ENCODE peak calls at places on chromosomes 13 and 19, in five cellular contexts. R is spleen, X is suprapubic skin, E is GM12891, Y is HepG2. C is an unnamed sample.
A peak's percentile ranks its signal among the peaks of the same experiment; 100 is the strongest.

GRCh38 chr19:33758541-33759013 is 38.1 kb upstream of the KCTD15 start:
- DNase-seq in R (no peak), X (no peak), E (no peak), Y (no peak), C (no peak)

GRCh38 chr13:48402325-48402962 is 10.5 kb downstream of the LPAR6 start:
- DNase-seq in R (no peak), X (no peak), E (no peak), Y (no peak), C (no peak)

GRCh38 chr19:35066691-35067563 is 25.4 kb downstream of the HPN start:
- DNase-seq in R (peak; percentile 96), X (peak; percentile 92), E (peak; percentile 92), Y (peak; percentile 78), C (peak; percentile 80)

GRCh38 chr13:98353750-98354149 is 176.7 kb upstream of the RNF113B start:
- DNase-seq in R (no peak), X (no peak), E (no peak), Y (no peak), C (no peak)

GRCh38 chr19:43483281-43483680 is 17.9 kb upstream of the LYPD3 start:
- DNase-seq in R (no peak), X (no peak), E (no peak), Y (no peak), C (no peak)

GRCh38 chr19:939439-939838 is 13.6 kb downstream of the ARID3A start:
- DNase-seq in R (no peak), X (no peak), E (no peak), Y (no peak), C (no peak)

GRCh38 chr13:110676511-110677204 is 29.3 kb downstream of the CARS2 start:
- DNase-seq in R (peak; percentile 86), X (no peak), E (peak; percentile 52), Y (no peak), C (no peak)

GRCh38 chr13:54574791-54575190 is 1546.2 kb downstream of the OLFM4 start:
- DNase-seq in R (no peak), X (no peak), E (no peak), Y (no peak), C (no peak)

GRCh38 chr13:94535775-94536174 is 56.3 kb upstream of the DCT start:
- DNase-seq in R (no peak), X (no peak), E (no peak), Y (no peak), C (no peak)

GRCh38 chr19:13096968-13097330 is 5.7 kb downstream of the LYL1 start:
- DNase-seq in R (no peak), X (no peak), E (no peak), Y (no peak), C (no peak)

GRCh38 chr19:33988601-33989000 is 183.7 kb upstream of the LSM14A start:
- DNase-seq in R (no peak), X (no peak), E (no peak), Y (no peak), C (no peak)

GRCh38 chr19:39275578-39275977 is 7.4 kb downstream of the IFNL2 start:
- DNase-seq in R (peak; percentile 12), X (peak; percentile 31), E (no peak), Y (no peak), C (no peak)

GRCh38 chr13:48749699-48750473 is 96.2 kb downstream of the CYSLTR2 start:
- DNase-seq in R (no peak), X (peak; percentile 93), E (no peak), Y (peak; percentile 76), C (no peak)

GRCh38 chr13:94674609-94675348 is 37.6 kb downstream of the SOX21 start:
- DNase-seq in R (no peak), X (no peak), E (peak; percentile 37), Y (peak; percentile 59), C (peak; percentile 57)

GRCh38 chr19:27709496-27709895 is 1503.5 kb downstream of the UQCRFS1 start:
- DNase-seq in R (no peak), X (no peak), E (no peak), Y (no peak), C (no peak)

GRCh38 chr19:15249912-15250634 is 17.8 kb upstream of the EPHX3 start:
- DNase-seq in R (no peak), X (no peak), E (no peak), Y (no peak), C (no peak)

GRCh38 chr19:1647664-1648155 is 4.7 kb downstream of the TCF3 start:
- DNase-seq in R (no peak), X (no peak), E (no peak), Y (no peak), C (no peak)

GRCh38 chr13:36131215-36131930 is at the start of gene DCLK1:
- DNase-seq in R (no peak), X (peak; percentile 85), E (no peak), Y (no peak), C (peak; percentile 20)

GRCh38 chr13:43319617-43320444 is 296.4 kb downstream of the DNAJC15 start:
- DNase-seq in R (no peak), X (no peak), E (no peak), Y (peak; percentile 4), C (no peak)

GRCh38 chr13:73416093-73416492 is 357.3 kb downstream of the KLF5 start:
- DNase-seq in R (no peak), X (no peak), E (no peak), Y (no peak), C (no peak)

GRCh38 chr13:63516124-63516523 is 2100.5 kb upstream of the PCDH20 start:
- DNase-seq in R (no peak), X (no peak), E (no peak), Y (no peak), C (no peak)

GRCh38 chr13:49084961-49085360 is 109.2 kb downstream of the FNDC3A start:
- DNase-seq in R (no peak), X (no peak), E (no peak), Y (no peak), C (no peak)

GRCh38 chr19:56069642-56070041 is 51.5 kb downstream of the ZNF787 start:
- DNase-seq in R (no peak), X (no peak), E (no peak), Y (no peak), C (no peak)

GRCh38 chr19:38252935-38253691 is 3.1 kb downstream of the PPP1R14A start:
- DNase-seq in R (peak; percentile 82), X (no peak), E (no peak), Y (no peak), C (no peak)

GRCh38 chr13:34655554-34655953 is 286.5 kb upstream of the NBEA start:
- DNase-seq in R (no peak), X (no peak), E (no peak), Y (no peak), C (no peak)

GRCh38 chr13:41284512-41285288 is 21.3 kb upstream of the MTRF1 start:
- DNase-seq in R (no peak), X (no peak), E (no peak), Y (peak; percentile 73), C (no peak)

GRCh38 chr13:46170687-46171086 is 11.3 kb downstream of the LCP1 start:
- DNase-seq in R (no peak), X (no peak), E (no peak), Y (peak; percentile 10), C (peak; percentile 54)

GRCh38 chr13:109385161-109385560 is 401.2 kb downstream of the IRS2 start:
- DNase-seq in R (no peak), X (no peak), E (no peak), Y (no peak), C (peak; percentile 78)

GRCh38 chr13:59391696-59392095 is 772.0 kb downstream of the DIAPH3 start:
- DNase-seq in R (no peak), X (no peak), E (peak; percentile 32), Y (peak; percentile 39), C (peak; percentile 21)

GRCh38 chr19:16330368-16330801 is 5.8 kb downstream of the KLF2 start:
- DNase-seq in R (peak; percentile 97), X (peak; percentile 88), E (peak; percentile 66), Y (peak; percentile 27), C (no peak)

GRCh38 chr19:16327911-16328823 is 3.5 kb downstream of the KLF2 start:
- DNase-seq in R (peak; percentile 91), X (peak; percentile 93), E (no peak), Y (no peak), C (peak; percentile 98)

GRCh38 chr19:16327131-16327450 is 2.5 kb downstream of the KLF2 start:
- DNase-seq in R (no peak), X (no peak), E (no peak), Y (no peak), C (no peak)

GRCh38 chr19:16327501-16327900 is 2.9 kb downstream of the KLF2 start:
- DNase-seq in R (no peak), X (no peak), E (no peak), Y (no peak), C (no peak)

DNA sequence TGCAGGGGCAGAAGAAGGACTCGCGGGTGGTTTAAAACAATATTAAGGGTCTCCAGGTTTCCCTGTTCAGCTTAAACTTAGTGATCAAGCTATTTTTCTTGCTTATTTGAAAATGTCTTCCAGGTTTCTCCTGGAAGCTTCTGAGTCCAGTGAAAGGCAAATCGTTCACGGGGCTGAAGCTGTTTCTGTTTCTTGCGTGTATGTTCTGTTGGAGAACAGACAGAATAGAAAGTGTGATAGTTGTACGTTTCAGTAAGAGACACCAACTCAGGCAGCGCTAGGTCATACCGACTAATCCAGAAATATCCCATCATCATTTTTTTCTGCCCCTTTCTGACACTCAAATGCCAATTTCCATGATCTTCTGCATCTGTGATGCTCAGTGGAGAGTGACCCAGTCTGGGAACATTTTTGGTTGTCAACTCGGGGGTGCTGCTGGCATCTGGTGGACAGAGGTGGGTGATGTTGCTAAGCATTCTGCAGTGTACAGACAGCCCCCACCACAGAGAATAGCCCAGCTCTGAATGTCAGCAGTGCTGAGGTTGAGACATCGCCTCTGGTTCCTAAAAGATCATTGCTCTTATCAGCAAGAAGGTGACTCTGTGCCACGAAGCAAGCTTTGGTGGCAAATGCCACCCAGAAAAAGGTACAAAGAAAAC is 4.3 kb downstream of the KLF2 start:
- DNase-seq in R (no peak), X (no peak), E (no peak), Y (no peak), C (no peak)
- TF ChIP-seq POLR2AphosphoS5 in R (no peak), X (no peak), E (peak; percentile 31), Y (no peak), C (no peak)

GRCh38 chr19:18868380-18869230 is 27.4 kb downstream of the CERS1 start:
- DNase-seq in R (peak; percentile 73), X (no peak), E (no peak), Y (no peak), C (no peak)
- TF ChIP-seq POLR2AphosphoS5 in R (peak; percentile 46), X (no peak), E (peak; percentile 14), Y (no peak), C (peak; percentile 40)

DNA sequence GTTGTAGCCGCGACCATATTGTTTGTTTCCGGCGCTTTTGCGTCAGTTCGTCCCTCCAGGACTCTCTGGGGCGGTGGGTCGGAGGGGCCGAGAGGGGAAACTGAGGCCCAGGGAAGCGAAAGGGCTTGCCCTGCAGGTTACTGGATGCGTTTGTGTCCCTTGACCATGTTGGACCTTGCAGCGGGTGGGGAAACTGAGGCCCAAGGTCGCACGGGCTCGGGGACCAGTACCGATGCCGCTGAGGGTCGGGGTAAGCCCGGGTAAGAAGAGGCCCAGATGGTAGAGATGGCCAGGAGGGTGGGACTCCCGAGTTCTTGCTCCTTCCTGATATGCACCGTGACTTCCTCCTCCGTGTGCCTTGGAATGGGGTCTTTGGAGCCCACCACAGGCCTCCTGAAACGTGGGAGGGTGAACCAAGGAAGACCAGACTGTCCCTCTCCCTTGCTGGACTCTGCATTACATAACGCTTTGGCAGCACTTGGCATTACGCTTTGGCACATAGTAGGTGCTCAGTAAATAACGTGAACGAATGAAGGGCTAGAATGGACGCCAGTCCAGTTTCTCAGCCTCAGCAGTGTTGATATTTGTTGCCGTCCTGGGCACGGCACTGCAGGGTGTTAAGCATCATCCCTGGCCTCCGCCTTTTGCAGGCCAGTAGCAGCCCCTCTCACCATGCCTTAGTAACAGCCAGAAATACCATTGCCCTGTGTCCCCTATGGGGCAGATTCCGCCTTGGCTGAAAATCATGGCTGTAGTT is 743 bp downstream of the CHAF1A start:
- DNase-seq in R (no peak), X (no peak), E (no peak), Y (no peak), C (no peak)
- TF ChIP-seq POLR2AphosphoS5 in R (no peak), X (no peak), E (no peak), Y (no peak), C (peak; percentile 50)

GRCh38 chr19:7914099-7914498 is 531 bp upstream of the TGFBR3L start:
- DNase-seq in R (no peak), X (no peak), E (no peak), Y (no peak), C (no peak)
- TF ChIP-seq POLR2AphosphoS5 in R (no peak), X (no peak), E (no peak), Y (no peak), C (no peak)